ENCODE peak calls at places on chromosomes 5 and 9, in seven cellular contexts. Q, R, S, I, W, K and G are unnamed samples.

GRCh38 chr9:93112116-93112863 is 16.3 kb downstream of the CARD19 start:
- DNase-seq in Q (no peak), R (peak), S (no peak), I (no peak), W (no peak), K (no peak), G (no peak)

GRCh38 chr5:149917073-149917676 is 27.4 kb downstream of the PDE6A start:
- DNase-seq in Q (no peak), R (no peak), S (no peak), I (no peak), W (no peak), K (no peak), G (no peak)

GRCh38 chr9:21782207-21782606 is 20.2 kb upstream of the MTAP start:
- DNase-seq in Q (no peak), R (no peak), S (peak), I (no peak), W (no peak), K (no peak), G (no peak)

GRCh38 chr5:1998348-1998669 is 115.6 kb upstream of the IRX4 start:
- DNase-seq in Q (no peak), R (no peak), S (no peak), I (no peak), W (no peak), K (peak), G (no peak)

GRCh38 chr9:95280745-95281144 is 36.8 kb downstream of the FANCC start:
- DNase-seq in Q (no peak), R (no peak), S (no peak), I (no peak), W (no peak), K (no peak), G (no peak)

GRCh38 chr5:134626369-134627014 is 6.1 kb downstream of the SAR1B start:
- DNase-seq in Q (peak), R (no peak), S (no peak), I (no peak), W (no peak), K (no peak), G (no peak)

GRCh38 chr9:89254773-89255125 is 56.2 kb upstream of the CKS2 start:
- DNase-seq in Q (no peak), R (no peak), S (no peak), I (no peak), W (no peak), K (no peak), G (no peak)

GRCh38 chr9:121699271-121700164 is 48.1 kb downstream of the DAB2IP start:
- DNase-seq in Q (no peak), R (no peak), S (peak), I (peak), W (peak), K (no peak), G (peak)

GRCh38 chr9:103335461-103335860 is 340.3 kb downstream of the CYLC2 start:
- DNase-seq in Q (no peak), R (no peak), S (no peak), I (no peak), W (no peak), K (no peak), G (no peak)

GRCh38 chr9:129380961-129381401 is 202.9 kb upstream of the IER5L start:
- DNase-seq in Q (no peak), R (no peak), S (no peak), I (no peak), W (no peak), K (no peak), G (no peak)

GRCh38 chr9:95691435-95691834 is 174.7 kb upstream of the PTCH1 start:
- DNase-seq in Q (no peak), R (no peak), S (no peak), I (no peak), W (no peak), K (no peak), G (no peak)

GRCh38 chr9:87109182-87109581 is 161.9 kb upstream of the GAS1 start:
- DNase-seq in Q (no peak), R (no peak), S (no peak), I (no peak), W (no peak), K (no peak), G (no peak)

GRCh38 chr5:1003296-1003937 is 5.2 kb upstream of the NKD2 start:
- DNase-seq in Q (no peak), R (peak), S (no peak), I (no peak), W (no peak), K (peak), G (no peak)

GRCh38 chr5:140690376-140690932 is 716 bp downstream of the HARS1 start:
- DNase-seq in Q (no peak), R (no peak), S (no peak), I (no peak), W (no peak), K (no peak), G (no peak)

GRCh38 chr5:57470339-57470738 is 12.3 kb downstream of the ACTBL2 start:
- DNase-seq in Q (no peak), R (no peak), S (no peak), I (no peak), W (no peak), K (no peak), G (no peak)

GRCh38 chr5:56610093-56610698 is 205.2 kb upstream of the MAP3K1 start:
- DNase-seq in Q (no peak), R (no peak), S (peak), I (no peak), W (no peak), K (no peak), G (no peak)

GRCh38 chr5:173020154-173020581 is 36.0 kb upstream of the CREBRF start:
- DNase-seq in Q (no peak), R (no peak), S (no peak), I (no peak), W (no peak), K (no peak), G (no peak)

GRCh38 chr5:132298813-132299212 is 4.6 kb downstream of the SLC22A4 start:
- DNase-seq in Q (no peak), R (no peak), S (no peak), I (no peak), W (no peak), K (peak), G (no peak)

GRCh38 chr5:150272531-150272930 is 17.0 kb downstream of the CAMK2A start:
- DNase-seq in Q (no peak), R (no peak), S (peak), I (peak), W (no peak), K (no peak), G (no peak)

GRCh38 chr5:98556707-98557106 is 216.8 kb upstream of the RGMB start:
- DNase-seq in Q (no peak), R (no peak), S (no peak), I (no peak), W (no peak), K (no peak), G (no peak)

GRCh38 chr5:68288756-68289134 is 73.2 kb downstream of the PIK3R1 start:
- DNase-seq in Q (no peak), R (no peak), S (no peak), I (peak), W (no peak), K (no peak), G (no peak)

GRCh38 chr9:135728436-135729110 is 26.6 kb downstream of the KCNT1 start:
- DNase-seq in Q (no peak), R (no peak), S (no peak), I (no peak), W (no peak), K (no peak), G (no peak)

GRCh38 chr5:139635606-139636206 is 12.4 kb upstream of the CXXC5 start:
- DNase-seq in Q (peak), R (no peak), S (peak), I (no peak), W (no peak), K (peak), G (peak)

DNA sequence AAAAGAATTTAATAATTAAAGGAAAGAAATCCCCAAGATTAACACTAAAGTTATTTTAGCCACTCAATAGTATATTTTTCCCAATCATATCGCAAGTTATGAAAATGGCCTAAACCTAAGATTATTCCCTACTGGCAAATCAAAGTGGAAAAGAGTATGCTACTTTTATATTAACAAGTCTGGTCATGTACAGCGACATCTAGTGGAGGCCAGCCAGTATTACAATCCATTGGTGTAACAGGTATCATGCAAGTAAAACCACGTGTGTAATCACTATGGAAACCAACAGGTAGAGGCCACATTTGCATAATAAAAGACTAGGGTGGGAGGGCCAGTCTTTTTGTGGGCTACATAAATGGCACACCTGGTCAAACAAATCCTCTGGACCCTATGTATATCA is 976.4 kb upstream of the CDH9 start:
- DNase-seq in Q (no peak), R (no peak), S (peak), I (no peak), W (no peak), K (no peak), G (no peak)
- TF ChIP-seq CTCF in Q (peak), R (no peak), S (peak), I (peak), W (peak), K (peak), G (peak)

DNA sequence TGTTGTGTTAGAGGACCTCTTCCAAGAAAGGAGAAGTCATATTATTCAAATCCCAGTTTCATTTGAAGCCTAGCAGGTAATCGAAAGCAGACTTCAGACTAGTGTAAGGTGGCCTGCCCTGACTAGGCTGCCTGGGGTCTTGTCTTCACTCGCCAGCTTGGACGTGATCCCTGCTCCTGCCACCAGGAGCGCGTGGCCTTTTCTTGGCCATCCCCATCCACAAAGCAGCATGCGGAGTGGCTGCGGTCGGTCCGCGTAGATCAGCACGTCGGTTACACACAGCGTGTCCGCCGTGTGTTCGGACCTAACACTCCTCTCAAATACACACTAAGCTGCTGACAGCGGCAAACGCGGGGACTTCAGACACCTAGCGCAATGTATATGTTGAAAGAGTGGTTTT is 37.3 kb downstream of the CFAP77 start:
- DNase-seq in Q (no peak), R (no peak), S (no peak), I (no peak), W (peak), K (no peak), G (no peak)
- TF ChIP-seq CTCF in Q (peak), R (no peak), S (no peak), I (no peak), W (peak), K (peak), G (no peak)

DNA sequence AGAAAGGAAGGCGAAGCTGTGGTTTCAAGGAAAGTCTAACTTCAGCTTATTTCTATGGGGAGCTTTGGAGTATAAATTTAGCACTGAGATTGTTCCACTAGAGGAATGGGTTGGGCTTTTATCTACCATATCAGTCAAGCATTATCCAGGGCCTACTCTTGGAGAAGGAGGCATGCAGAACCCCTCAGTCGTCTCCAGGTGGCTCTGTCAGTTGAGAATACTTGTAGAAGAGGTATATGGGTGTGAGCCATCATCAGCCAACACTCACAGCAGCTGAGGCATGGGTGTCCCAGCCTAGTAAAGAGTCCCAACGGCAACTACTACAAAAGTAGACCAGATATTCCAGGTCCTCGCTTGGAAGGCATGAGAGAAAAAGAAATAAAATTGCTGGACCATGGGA is 548.5 kb upstream of the GRAMD2B start:
- DNase-seq in Q (no peak), R (no peak), S (no peak), I (no peak), W (no peak), K (no peak), G (no peak)
- TF ChIP-seq CTCF in Q (no peak), R (no peak), S (no peak), I (no peak), W (no peak), K (no peak), G (no peak)

GRCh38 chr9:19456996-19457693 is 48.3 kb downstream of the ACER2 start:
- DNase-seq in Q (peak), R (no peak), S (peak), I (peak), W (peak), K (peak), G (peak)
- TF ChIP-seq CTCF in Q (peak), R (peak), S (peak), I (peak), W (peak), K (peak), G (peak)

GRCh38 chr9:19769213-19769612 is 19.6 kb downstream of the SLC24A2 start:
- DNase-seq in Q (no peak), R (no peak), S (no peak), I (no peak), W (no peak), K (no peak), G (no peak)
- TF ChIP-seq CTCF in Q (no peak), R (no peak), S (peak), I (no peak), W (no peak), K (no peak), G (no peak)